ENCODE peak calls at places on chromosomes 7 and 10, in six cellular contexts. P is NCI-H2081; C is keratinocyte; H is activated effector memory CD4-positive, alpha-beta T cell treated with Interleukin-2 at 50 U/mL for 16 hours; D is EH; E is renal cortical epithelial cell. G is an unnamed sample.

GRCh38 chr7:25289522-25289921 is 61.2 kb upstream of the NPVF start:
- DNase-seq in P (no peak), C (no peak), H (no peak), D (no peak), E (no peak), G (no peak)

GRCh38 chr7:112799473-112799872 is 9.3 kb upstream of the TMEM168 start:
- DNase-seq in P (no peak), C (no peak), H (no peak), D (no peak), E (no peak), G (no peak)

GRCh38 chr7:107938448-107939250 is 47.7 kb downstream of the DLD start:
- DNase-seq in P (no peak), C (no peak), H (no peak), D (peak), E (no peak), G (no peak)

GRCh38 chr7:156892086-156892800 is 740 bp downstream of the LMBR1 start:
- DNase-seq in P (peak), C (no peak), H (peak), D (peak), E (no peak), G (no peak)

GRCh38 chr7:158355456-158356065 is 232.1 kb downstream of the PTPRN2 start:
- DNase-seq in P (no peak), C (no peak), H (no peak), D (no peak), E (no peak), G (no peak)

GRCh38 chr7:142808802-142809583 is 38.2 kb downstream of the PRSS2 start:
- DNase-seq in P (no peak), C (no peak), H (peak), D (peak), E (peak), G (no peak)

GRCh38 chr10:44706745-44707144 is 204.4 kb upstream of the TMEM72 start:
- DNase-seq in P (no peak), C (no peak), H (no peak), D (peak), E (peak), G (peak)

GRCh38 chr10:92200564-92200963 is 90.3 kb downstream of the CPEB3 start:
- DNase-seq in P (no peak), C (peak), H (no peak), D (no peak), E (no peak), G (peak)

GRCh38 chr10:127196227-127196954 is at the start of gene INSYN2A:
- DNase-seq in P (no peak), C (no peak), H (no peak), D (peak), E (peak), G (no peak)